ENCODE peak calls at places on chromosomes 6 and 20, in four cellular contexts. F is activated CD4-positive, alpha-beta T cell treated with anti-CD3 and anti-CD28 coated beads, Interleukin-2, amount 50 U/mL, for 1 hour; O is BJ; Q is Right ventricle myocardium inferior. R is an unnamed sample.

GRCh38 chr6:117601811-117602150 is 530 bp downstream of the GOPC start:
- DNase-seq in F (no peak), Q (peak), O (no peak), R (no peak)

GRCh38 chr6:90025418-90026089 is 131.3 kb downstream of the GJA10 start:
- DNase-seq in Q (no peak), F (no peak), O (peak), R (no peak)

GRCh38 chr6:166478782-166479592 is 96.2 kb upstream of the MPC1 start:
- DNase-seq in O (no peak), F (no peak), Q (peak), R (no peak)

GRCh38 chr6:150857062-150857905 is 8.2 kb upstream of the MTHFD1L start:
- DNase-seq in Q (no peak), F (no peak), O (peak), R (peak)

GRCh38 chr20:32495217-32495565 is 89.9 kb downstream of the NOL4L start:
- DNase-seq in Q (no peak), F (no peak), O (no peak), R (peak)

GRCh38 chr20:3420211-3420707 is 12.8 kb upstream of the DNAAF9 start:
- DNase-seq in O (peak), Q (no peak), F (no peak), R (peak)

GRCh38 chr6:75268121-75268987 is 16.2 kb downstream of the TMEM30A start:
- DNase-seq in Q (no peak), O (no peak), F (no peak), R (no peak)

GRCh38 chr6:90610671-90611542 is 24.0 kb upstream of the MAP3K7 start:
- DNase-seq in F (peak), Q (peak), O (no peak), R (no peak)

GRCh38 chr20:3815703-3816315 is 4.5 kb upstream of the AP5S1 start:
- DNase-seq in O (no peak), F (peak), Q (no peak), R (no peak)

GRCh38 chr6:41122373-41122772 is 31.8 kb downstream of the TREML1 start:
- DNase-seq in O (no peak), F (no peak), Q (no peak), R (no peak)

GRCh38 chr6:123118811-123119210 is 122.8 kb downstream of the CLVS2 start:
- DNase-seq in Q (no peak), O (no peak), F (no peak), R (no peak)

GRCh38 chr20:34190679-34191090 is 50.5 kb upstream of the ASIP start:
- DNase-seq in Q (peak), O (peak), F (peak), R (peak)

GRCh38 chr6:154277578-154278128 is 79.0 kb downstream of the IPCEF1 start:
- DNase-seq in F (peak), Q (no peak), O (no peak), R (no peak)

GRCh38 chr20:50625986-50626677 is 65.2 kb downstream of the RIPOR3 start:
- DNase-seq in Q (peak), O (no peak), F (no peak), R (no peak)

GRCh38 chr20:9506964-9507369 is 7.4 kb upstream of the LAMP5 start:
- DNase-seq in Q (no peak), F (no peak), O (no peak), R (no peak)

R was measured in adrenal gland.